ENCODE peak calls at places on chromosomes 3 and 15, in six cellular contexts. One of them, this sample, is unnamed.

GRCh38 chr15:40927497-40928346 is 1.4 kb upstream of the DLL4 start:
- DNase-seq in dorsolateral prefrontal cortex: no peak
- DNase-seq in pancreas: peak
- DNase-seq in heart left ventricle: no peak
- DNase-seq in MM.1S: peak
- DNase-seq in tibial nerve: no peak
- DNase-seq in this sample: peak

GRCh38 chr3:172606021-172606420 is 82.8 kb upstream of the TNFSF10 start:
- DNase-seq in heart left ventricle: no peak
- DNase-seq in pancreas: no peak
- DNase-seq in tibial nerve: no peak
- DNase-seq in dorsolateral prefrontal cortex: no peak
- DNase-seq in MM.1S: no peak
- DNase-seq in this sample: no peak

GRCh38 chr15:78035319-78035718 is 42.2 kb downstream of the TBC1D2B start:
- DNase-seq in heart left ventricle: no peak
- DNase-seq in pancreas: no peak
- DNase-seq in MM.1S: peak
- DNase-seq in dorsolateral prefrontal cortex: no peak
- DNase-seq in tibial nerve: no peak
- DNase-seq in this sample: peak

GRCh38 chr3:40557558-40558161 is 32.9 kb downstream of the ZNF621 start:
- DNase-seq in tibial nerve: no peak
- DNase-seq in MM.1S: no peak
- DNase-seq in pancreas: no peak
- DNase-seq in dorsolateral prefrontal cortex: no peak
- DNase-seq in heart left ventricle: no peak
- DNase-seq in this sample: no peak

GRCh38 chr3:197956070-197956469 is 3.9 kb upstream of the LMLN start:
- DNase-seq in MM.1S: no peak
- DNase-seq in pancreas: no peak
- DNase-seq in heart left ventricle: no peak
- DNase-seq in dorsolateral prefrontal cortex: no peak
- DNase-seq in tibial nerve: no peak
- DNase-seq in this sample: no peak

GRCh38 chr3:191417457-191417729 is 43.6 kb upstream of the PYDC2 start:
- DNase-seq in tibial nerve: no peak
- DNase-seq in pancreas: no peak
- DNase-seq in dorsolateral prefrontal cortex: no peak
- DNase-seq in heart left ventricle: no peak
- DNase-seq in MM.1S: no peak
- DNase-seq in this sample: no peak

GRCh38 chr3:177979684-177980083 is 556.6 kb upstream of the KCNMB2 start:
- DNase-seq in tibial nerve: no peak
- DNase-seq in dorsolateral prefrontal cortex: no peak
- DNase-seq in MM.1S: no peak
- DNase-seq in pancreas: no peak
- DNase-seq in heart left ventricle: no peak
- DNase-seq in this sample: no peak

GRCh38 chr3:113221703-113222257 is 10.4 kb downstream of the BOC start:
- DNase-seq in tibial nerve: no peak
- DNase-seq in heart left ventricle: no peak
- DNase-seq in dorsolateral prefrontal cortex: no peak
- DNase-seq in MM.1S: no peak
- DNase-seq in pancreas: no peak
- DNase-seq in this sample: no peak

GRCh38 chr3:170483485-170484262 is 65.0 kb downstream of the CLDN11 start:
- DNase-seq in tibial nerve: no peak
- DNase-seq in heart left ventricle: no peak
- DNase-seq in pancreas: no peak
- DNase-seq in dorsolateral prefrontal cortex: no peak
- DNase-seq in MM.1S: no peak
- DNase-seq in this sample: no peak

GRCh38 chr3:195885036-195885871 is 23.1 kb downstream of the TNK2 start:
- DNase-seq in dorsolateral prefrontal cortex: no peak
- DNase-seq in heart left ventricle: peak
- DNase-seq in MM.1S: no peak
- DNase-seq in tibial nerve: no peak
- DNase-seq in pancreas: peak
- DNase-seq in this sample: no peak

GRCh38 chr15:92882697-92883642 is 17.2 kb upstream of the CHD2 start:
- DNase-seq in MM.1S: peak
- DNase-seq in dorsolateral prefrontal cortex: no peak
- DNase-seq in pancreas: peak
- DNase-seq in heart left ventricle: peak
- DNase-seq in tibial nerve: peak
- DNase-seq in this sample: peak

GRCh38 chr15:77187751-77188464 is 117.0 kb upstream of the TSPAN3 start:
- DNase-seq in pancreas: no peak
- DNase-seq in heart left ventricle: peak
- DNase-seq in dorsolateral prefrontal cortex: no peak
- DNase-seq in tibial nerve: peak
- DNase-seq in MM.1S: peak
- DNase-seq in this sample: peak

GRCh38 chr3:99410789-99411311 is 227.5 kb upstream of the COL8A1 start:
- DNase-seq in dorsolateral prefrontal cortex: no peak
- DNase-seq in MM.1S: no peak
- DNase-seq in tibial nerve: no peak
- DNase-seq in heart left ventricle: no peak
- DNase-seq in pancreas: no peak
- DNase-seq in this sample: no peak

GRCh38 chr15:90364251-90364650 is 12.2 kb downstream of the ZNF774 start:
- DNase-seq in dorsolateral prefrontal cortex: no peak
- DNase-seq in heart left ventricle: no peak
- DNase-seq in pancreas: no peak
- DNase-seq in tibial nerve: no peak
- DNase-seq in MM.1S: no peak
- DNase-seq in this sample: no peak

GRCh38 chr3:38343797-38344594 is 2.6 kb upstream of the XYLB start:
- DNase-seq in heart left ventricle: no peak
- DNase-seq in pancreas: no peak
- DNase-seq in MM.1S: no peak
- DNase-seq in tibial nerve: no peak
- DNase-seq in dorsolateral prefrontal cortex: no peak
- DNase-seq in this sample: no peak

GRCh38 chr3:114706591-114707224 is 412.9 kb downstream of the TIGIT start:
- DNase-seq in MM.1S: peak
- DNase-seq in pancreas: no peak
- DNase-seq in heart left ventricle: no peak
- DNase-seq in dorsolateral prefrontal cortex: no peak
- DNase-seq in tibial nerve: no peak
- DNase-seq in this sample: no peak

GRCh38 chr3:66335671-66336070 is 114.9 kb downstream of the SLC25A26 start:
- DNase-seq in MM.1S: no peak
- DNase-seq in dorsolateral prefrontal cortex: no peak
- DNase-seq in pancreas: no peak
- DNase-seq in tibial nerve: no peak
- DNase-seq in heart left ventricle: no peak
- DNase-seq in this sample: no peak

GRCh38 chr3:164940737-164941136 is 137.6 kb downstream of the SI start:
- DNase-seq in tibial nerve: no peak
- DNase-seq in dorsolateral prefrontal cortex: no peak
- DNase-seq in pancreas: no peak
- DNase-seq in MM.1S: no peak
- DNase-seq in heart left ventricle: no peak
- DNase-seq in this sample: no peak

GRCh38 chr15:95495033-95495541 is 835.4 kb upstream of the NR2F2 start:
- DNase-seq in heart left ventricle: no peak
- DNase-seq in MM.1S: no peak
- DNase-seq in tibial nerve: no peak
- DNase-seq in dorsolateral prefrontal cortex: no peak
- DNase-seq in pancreas: no peak
- DNase-seq in this sample: no peak

GRCh38 chr3:106209482-106209881 is 340.7 kb upstream of the CBLB start:
- DNase-seq in heart left ventricle: no peak
- DNase-seq in pancreas: no peak
- DNase-seq in tibial nerve: no peak
- DNase-seq in MM.1S: no peak
- DNase-seq in dorsolateral prefrontal cortex: no peak
- DNase-seq in this sample: no peak

GRCh38 chr15:65085990-65086679 is 9.6 kb downstream of the KBTBD13 start:
- DNase-seq in pancreas: peak
- DNase-seq in tibial nerve: no peak
- DNase-seq in MM.1S: peak
- DNase-seq in heart left ventricle: no peak
- DNase-seq in dorsolateral prefrontal cortex: no peak
- DNase-seq in this sample: no peak

GRCh38 chr3:111709645-111710044 is 114.5 kb upstream of the ZBED2 start:
- DNase-seq in heart left ventricle: no peak
- DNase-seq in dorsolateral prefrontal cortex: no peak
- DNase-seq in tibial nerve: no peak
- DNase-seq in pancreas: no peak
- DNase-seq in MM.1S: no peak
- DNase-seq in this sample: no peak

GRCh38 chr15:96336045-96336642 is 5.6 kb downstream of the NR2F2 start:
- DNase-seq in heart left ventricle: no peak
- DNase-seq in dorsolateral prefrontal cortex: no peak
- DNase-seq in MM.1S: no peak
- DNase-seq in tibial nerve: peak
- DNase-seq in pancreas: no peak
- DNase-seq in this sample: no peak

GRCh38 chr15:101676965-101677364 is 24.8 kb upstream of the TM2D3 start:
- DNase-seq in tibial nerve: no peak
- DNase-seq in heart left ventricle: no peak
- DNase-seq in pancreas: no peak
- DNase-seq in dorsolateral prefrontal cortex: no peak
- DNase-seq in MM.1S: no peak
- DNase-seq in this sample: no peak

GRCh38 chr3:99356681-99357080 is 281.7 kb upstream of the COL8A1 start:
- DNase-seq in pancreas: no peak
- DNase-seq in tibial nerve: no peak
- DNase-seq in MM.1S: no peak
- DNase-seq in dorsolateral prefrontal cortex: no peak
- DNase-seq in heart left ventricle: no peak
- DNase-seq in this sample: no peak

GRCh38 chr3:125194061-125194848 is 18.3 kb downstream of the SLC12A8 start:
- DNase-seq in MM.1S: no peak
- DNase-seq in pancreas: no peak
- DNase-seq in tibial nerve: no peak
- DNase-seq in heart left ventricle: no peak
- DNase-seq in dorsolateral prefrontal cortex: no peak
- DNase-seq in this sample: no peak

GRCh38 chr15:41832875-41833274 is 5.0 kb downstream of the JMJD7 start:
- DNase-seq in MM.1S: no peak
- DNase-seq in tibial nerve: no peak
- DNase-seq in dorsolateral prefrontal cortex: no peak
- DNase-seq in pancreas: no peak
- DNase-seq in heart left ventricle: no peak
- DNase-seq in this sample: no peak

GRCh38 chr3:111299070-111299672 is 227.6 kb downstream of the NECTIN3 start:
- DNase-seq in MM.1S: no peak
- DNase-seq in pancreas: no peak
- DNase-seq in heart left ventricle: no peak
- DNase-seq in tibial nerve: no peak
- DNase-seq in dorsolateral prefrontal cortex: no peak
- DNase-seq in this sample: no peak

GRCh38 chr15:34794590-34795206 is 651 bp downstream of the ACTC1 start:
- DNase-seq in heart left ventricle: no peak
- DNase-seq in dorsolateral prefrontal cortex: no peak
- DNase-seq in pancreas: peak
- DNase-seq in MM.1S: no peak
- DNase-seq in tibial nerve: no peak
- DNase-seq in this sample: no peak
- H3K4me3 ChIP-seq in heart left ventricle: peak
- H3K4me3 ChIP-seq in dorsolateral prefrontal cortex: peak
- H3K4me3 ChIP-seq in pancreas: no peak
- H3K4me3 ChIP-seq in MM.1S: no peak
- H3K4me3 ChIP-seq in tibial nerve: no peak
- H3K4me3 ChIP-seq in this sample: no peak

GRCh38 chr3:11185564-11186317 is 31.4 kb downstream of the HRH1 start:
- DNase-seq in MM.1S: no peak
- DNase-seq in heart left ventricle: peak
- DNase-seq in tibial nerve: peak
- DNase-seq in dorsolateral prefrontal cortex: no peak
- DNase-seq in pancreas: no peak
- DNase-seq in this sample: no peak
- TF ChIP-seq CTCF in MM.1S: no peak
- TF ChIP-seq CTCF in heart left ventricle: no peak
- TF ChIP-seq CTCF in tibial nerve: no peak
- TF ChIP-seq CTCF in dorsolateral prefrontal cortex: no peak
- TF ChIP-seq CTCF in pancreas: no peak
- TF ChIP-seq CTCF in this sample: no peak

DNA sequence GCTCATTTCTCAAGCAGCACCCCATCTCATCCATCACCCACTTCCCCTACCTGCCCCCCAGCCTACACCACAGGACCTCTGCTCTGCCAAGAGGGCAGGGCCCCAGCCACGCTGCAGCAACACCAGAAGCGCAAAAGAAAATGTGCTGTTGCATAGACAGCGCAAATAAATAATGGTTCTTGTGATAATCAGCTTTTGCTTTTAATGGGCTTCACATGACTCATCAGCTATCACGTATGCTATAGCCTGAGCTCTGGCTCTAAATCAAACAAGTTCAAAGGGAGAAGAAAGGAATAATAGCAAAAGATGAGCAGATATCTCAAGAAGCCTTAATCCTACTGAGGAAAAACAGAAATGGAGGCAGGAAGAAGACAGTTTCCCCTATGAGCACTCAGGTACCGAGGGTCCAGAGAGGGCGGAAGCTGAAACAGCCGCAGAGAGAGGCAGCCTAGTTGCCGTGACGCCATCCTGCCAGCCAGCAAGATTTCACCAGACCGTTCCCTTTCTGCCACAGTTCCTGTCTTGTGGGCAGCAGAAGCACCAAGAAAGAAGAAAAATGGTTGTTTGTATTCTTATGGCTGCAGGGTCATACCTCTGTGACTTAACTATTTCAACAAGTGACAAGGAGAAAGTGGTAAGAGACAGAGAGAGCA is 22.1 kb downstream of the RAB27A start:
- DNase-seq in heart left ventricle: peak
- DNase-seq in MM.1S: no peak
- DNase-seq in dorsolateral prefrontal cortex: no peak
- DNase-seq in pancreas: no peak
- DNase-seq in tibial nerve: peak
- DNase-seq in this sample: peak
- H3K4me3 ChIP-seq in heart left ventricle: no peak
- H3K4me3 ChIP-seq in MM.1S: no peak
- H3K4me3 ChIP-seq in dorsolateral prefrontal cortex: no peak
- H3K4me3 ChIP-seq in pancreas: no peak
- H3K4me3 ChIP-seq in tibial nerve: no peak
- H3K4me3 ChIP-seq in this sample: no peak

DNA sequence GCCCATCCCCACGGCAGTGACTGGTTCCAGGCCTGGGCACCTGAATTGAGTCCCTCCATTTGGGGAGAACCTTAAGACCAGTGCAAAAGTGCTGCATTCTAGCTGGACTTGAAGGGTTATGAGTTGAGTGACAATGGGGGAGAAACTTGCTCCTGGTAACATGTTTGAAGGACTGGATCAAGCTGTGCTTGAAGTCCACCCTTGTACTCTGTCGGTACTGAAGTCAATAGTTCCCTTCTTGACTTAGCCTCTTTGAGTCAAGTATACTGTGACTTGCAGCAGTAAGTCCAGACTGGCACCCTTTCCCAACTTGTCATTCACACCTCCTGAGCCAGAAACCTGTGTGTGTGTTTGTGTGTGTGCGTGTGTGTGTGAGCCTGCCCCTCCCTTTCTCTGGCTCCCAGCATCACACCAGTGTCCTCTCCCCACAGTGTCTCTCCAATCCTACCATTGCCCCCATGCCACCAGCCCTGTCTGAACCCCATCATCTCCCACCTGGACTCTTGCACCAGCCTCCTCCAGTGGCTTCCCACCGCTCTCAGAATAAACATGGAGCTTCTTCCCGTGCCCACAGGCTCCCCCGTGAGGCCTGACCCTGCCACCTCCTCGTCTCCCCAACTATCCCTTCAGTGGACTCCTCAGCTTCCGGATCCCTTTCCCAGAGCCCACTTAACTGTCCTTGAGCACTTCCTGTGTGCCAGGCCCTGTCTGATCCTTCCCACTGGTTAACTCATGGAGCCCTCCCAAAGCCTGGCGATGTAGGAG is 10.2 kb upstream of the FBLN2 start:
- DNase-seq in dorsolateral prefrontal cortex: no peak
- DNase-seq in heart left ventricle: no peak
- DNase-seq in tibial nerve: no peak
- DNase-seq in MM.1S: no peak
- DNase-seq in pancreas: no peak
- DNase-seq in this sample: no peak
- TF ChIP-seq CTCF in dorsolateral prefrontal cortex: no peak
- TF ChIP-seq CTCF in heart left ventricle: no peak
- TF ChIP-seq CTCF in tibial nerve: no peak
- TF ChIP-seq CTCF in MM.1S: no peak
- TF ChIP-seq CTCF in pancreas: no peak
- TF ChIP-seq CTCF in this sample: no peak

This sample was measured in left lung.